ENCODE peak calls at places on chromosomes 1 and 21, in nine cellular contexts. One of them, this sample, is unnamed.

GRCh38 chr1:115133440-115133839 is 44.1 kb upstream of the TSPAN2 start:
- DNase-seq in left lung: no peak
- DNase-seq in left ventricle myocardium inferior: no peak
- DNase-seq in H9: no peak
- DNase-seq in colonic mucosa: no peak
- DNase-seq in heart right ventricle: no peak
- DNase-seq in PC-3: peak; percentile 52
- DNase-seq in CD4-positive, alpha-beta memory T cell: no peak
- DNase-seq in stomach: no peak
- DNase-seq in this sample: no peak

GRCh38 chr1:15764269-15764764 is 5.7 kb downstream of the FBLIM1 start:
- DNase-seq in left lung: no peak
- DNase-seq in left ventricle myocardium inferior: no peak
- DNase-seq in H9: no peak
- DNase-seq in colonic mucosa: peak; percentile 93
- DNase-seq in heart right ventricle: no peak
- DNase-seq in PC-3: no peak
- DNase-seq in CD4-positive, alpha-beta memory T cell: no peak
- DNase-seq in stomach: peak; percentile 58
- DNase-seq in this sample: no peak

GRCh38 chr1:14943516-14943851 is 210.1 kb upstream of the TMEM51 start:
- DNase-seq in left lung: no peak
- DNase-seq in left ventricle myocardium inferior: no peak
- DNase-seq in H9: no peak
- DNase-seq in colonic mucosa: no peak
- DNase-seq in heart right ventricle: no peak
- DNase-seq in PC-3: no peak
- DNase-seq in CD4-positive, alpha-beta memory T cell: no peak
- DNase-seq in stomach: no peak
- DNase-seq in this sample: no peak

GRCh38 chr1:1182491-1183220 is 9.0 kb downstream of the TTLL10 start:
- DNase-seq in left lung: peak; percentile 68
- DNase-seq in left ventricle myocardium inferior: peak; percentile 14
- DNase-seq in H9: peak; percentile 30
- DNase-seq in colonic mucosa: no peak
- DNase-seq in heart right ventricle: peak; percentile 35
- DNase-seq in PC-3: no peak
- DNase-seq in CD4-positive, alpha-beta memory T cell: no peak
- DNase-seq in stomach: no peak
- DNase-seq in this sample: peak; percentile 1

GRCh38 chr1:68045511-68046180 is 4.8 kb downstream of the DIRAS3 start:
- DNase-seq in left lung: no peak
- DNase-seq in left ventricle myocardium inferior: no peak
- DNase-seq in H9: no peak
- DNase-seq in colonic mucosa: no peak
- DNase-seq in heart right ventricle: no peak
- DNase-seq in PC-3: no peak
- DNase-seq in CD4-positive, alpha-beta memory T cell: no peak
- DNase-seq in stomach: no peak
- DNase-seq in this sample: no peak

GRCh38 chr1:53348491-53349368 is 20.9 kb upstream of the LRP8 start:
- DNase-seq in left lung: no peak
- DNase-seq in left ventricle myocardium inferior: no peak
- DNase-seq in H9: peak; percentile 27
- DNase-seq in colonic mucosa: peak; percentile 7
- DNase-seq in heart right ventricle: no peak
- DNase-seq in PC-3: no peak
- DNase-seq in CD4-positive, alpha-beta memory T cell: no peak
- DNase-seq in stomach: peak; percentile 8
- DNase-seq in this sample: no peak

GRCh38 chr1:184387871-184388670 is 1.2 kb downstream of the C1orf21 start:
- DNase-seq in left lung: peak; percentile 84
- DNase-seq in left ventricle myocardium inferior: peak; percentile 49
- DNase-seq in H9: no peak
- DNase-seq in colonic mucosa: peak; percentile 63
- DNase-seq in heart right ventricle: peak; percentile 53
- DNase-seq in PC-3: peak; percentile 65
- DNase-seq in CD4-positive, alpha-beta memory T cell: no peak
- DNase-seq in stomach: peak; percentile 38
- DNase-seq in this sample: no peak

GRCh38 chr1:109531826-109532364 is 7.8 kb upstream of the GPR61 start:
- DNase-seq in left lung: no peak
- DNase-seq in left ventricle myocardium inferior: no peak
- DNase-seq in H9: no peak
- DNase-seq in colonic mucosa: no peak
- DNase-seq in heart right ventricle: no peak
- DNase-seq in PC-3: no peak
- DNase-seq in CD4-positive, alpha-beta memory T cell: no peak
- DNase-seq in stomach: no peak
- DNase-seq in this sample: no peak

GRCh38 chr1:38013027-38013588 is 574 bp downstream of the UTP11 start:
- DNase-seq in left lung: no peak
- DNase-seq in left ventricle myocardium inferior: no peak
- DNase-seq in H9: no peak
- DNase-seq in colonic mucosa: no peak
- DNase-seq in heart right ventricle: no peak
- DNase-seq in PC-3: peak; percentile 45
- DNase-seq in CD4-positive, alpha-beta memory T cell: no peak
- DNase-seq in stomach: no peak
- DNase-seq in this sample: no peak

GRCh38 chr1:41389009-41389408 is 27.8 kb downstream of the FOXO6 start:
- DNase-seq in left lung: no peak
- DNase-seq in left ventricle myocardium inferior: no peak
- DNase-seq in H9: no peak
- DNase-seq in colonic mucosa: no peak
- DNase-seq in heart right ventricle: no peak
- DNase-seq in PC-3: no peak
- DNase-seq in CD4-positive, alpha-beta memory T cell: no peak
- DNase-seq in stomach: no peak
- DNase-seq in this sample: no peak

GRCh38 chr21:25296239-25296638 is 311.0 kb downstream of the MRPL39 start:
- DNase-seq in left lung: no peak
- DNase-seq in left ventricle myocardium inferior: no peak
- DNase-seq in H9: no peak
- DNase-seq in colonic mucosa: no peak
- DNase-seq in heart right ventricle: no peak
- DNase-seq in PC-3: no peak
- DNase-seq in CD4-positive, alpha-beta memory T cell: no peak
- DNase-seq in stomach: no peak
- DNase-seq in this sample: no peak

GRCh38 chr1:5939268-5940060 is 52.8 kb downstream of the NPHP4 start:
- DNase-seq in left lung: no peak
- DNase-seq in left ventricle myocardium inferior: no peak
- DNase-seq in H9: peak; percentile 23
- DNase-seq in colonic mucosa: no peak
- DNase-seq in heart right ventricle: no peak
- DNase-seq in PC-3: no peak
- DNase-seq in CD4-positive, alpha-beta memory T cell: no peak
- DNase-seq in stomach: peak; percentile 22
- DNase-seq in this sample: no peak

GRCh38 chr1:240000634-240001033 is 91.0 kb upstream of the FMN2 start:
- DNase-seq in left lung: no peak
- DNase-seq in left ventricle myocardium inferior: no peak
- DNase-seq in H9: no peak
- DNase-seq in colonic mucosa: no peak
- DNase-seq in heart right ventricle: no peak
- DNase-seq in PC-3: peak; percentile 93
- DNase-seq in CD4-positive, alpha-beta memory T cell: no peak
- DNase-seq in stomach: no peak
- DNase-seq in this sample: no peak

GRCh38 chr1:41698916-41699860 is 214.7 kb upstream of the EDN2 start:
- DNase-seq in left lung: no peak
- DNase-seq in left ventricle myocardium inferior: no peak
- DNase-seq in H9: no peak
- DNase-seq in colonic mucosa: no peak
- DNase-seq in heart right ventricle: no peak
- DNase-seq in PC-3: no peak
- DNase-seq in CD4-positive, alpha-beta memory T cell: no peak
- DNase-seq in stomach: no peak
- DNase-seq in this sample: peak; percentile 19

GRCh38 chr1:163922743-163923186 is 601.0 kb downstream of the NUF2 start:
- DNase-seq in left lung: no peak
- DNase-seq in left ventricle myocardium inferior: no peak
- DNase-seq in H9: no peak
- DNase-seq in colonic mucosa: no peak
- DNase-seq in heart right ventricle: no peak
- DNase-seq in PC-3: no peak
- DNase-seq in CD4-positive, alpha-beta memory T cell: no peak
- DNase-seq in stomach: no peak
- DNase-seq in this sample: no peak

GRCh38 chr1:202106340-202107284 is 16.1 kb upstream of the GPR37L1 start:
- DNase-seq in left lung: peak; percentile 85
- DNase-seq in left ventricle myocardium inferior: no peak
- DNase-seq in H9: no peak
- DNase-seq in colonic mucosa: peak; percentile 94
- DNase-seq in heart right ventricle: no peak
- DNase-seq in PC-3: peak; percentile 48
- DNase-seq in CD4-positive, alpha-beta memory T cell: no peak
- DNase-seq in stomach: peak; percentile 88
- DNase-seq in this sample: no peak

GRCh38 chr1:220028496-220028895 is 17.8 kb downstream of the EPRS1 start:
- DNase-seq in left lung: no peak
- DNase-seq in left ventricle myocardium inferior: no peak
- DNase-seq in H9: no peak
- DNase-seq in colonic mucosa: no peak
- DNase-seq in heart right ventricle: no peak
- DNase-seq in PC-3: no peak
- DNase-seq in CD4-positive, alpha-beta memory T cell: no peak
- DNase-seq in stomach: no peak
- DNase-seq in this sample: no peak

GRCh38 chr1:19071674-19072281 is 115.3 kb upstream of the IFFO2 start:
- DNase-seq in left lung: no peak
- DNase-seq in left ventricle myocardium inferior: no peak
- DNase-seq in H9: no peak
- DNase-seq in colonic mucosa: peak; percentile 63
- DNase-seq in heart right ventricle: no peak
- DNase-seq in PC-3: no peak
- DNase-seq in CD4-positive, alpha-beta memory T cell: no peak
- DNase-seq in stomach: no peak
- DNase-seq in this sample: no peak

GRCh38 chr1:203273206-203273868 is 32.0 kb upstream of the BTG2 start:
- DNase-seq in left lung: peak; percentile 98
- DNase-seq in left ventricle myocardium inferior: peak; percentile 85
- DNase-seq in H9: peak; percentile 85
- DNase-seq in colonic mucosa: peak; percentile 93
- DNase-seq in heart right ventricle: peak; percentile 88
- DNase-seq in PC-3: peak; percentile 98
- DNase-seq in CD4-positive, alpha-beta memory T cell: peak; percentile 90
- DNase-seq in stomach: peak; percentile 95
- DNase-seq in this sample: peak; percentile 85

GRCh38 chr1:203276408-203276807 is 28.9 kb upstream of the BTG2 start:
- DNase-seq in left lung: no peak
- DNase-seq in left ventricle myocardium inferior: no peak
- DNase-seq in H9: no peak
- DNase-seq in colonic mucosa: no peak
- DNase-seq in heart right ventricle: no peak
- DNase-seq in PC-3: no peak
- DNase-seq in CD4-positive, alpha-beta memory T cell: no peak
- DNase-seq in stomach: no peak
- DNase-seq in this sample: no peak

GRCh38 chr1:203273869-203274602 is 31.3 kb upstream of the BTG2 start:
- DNase-seq in left lung: peak; percentile 92
- DNase-seq in left ventricle myocardium inferior: peak; percentile 62
- DNase-seq in H9: no peak
- DNase-seq in colonic mucosa: peak; percentile 52
- DNase-seq in heart right ventricle: peak; percentile 48
- DNase-seq in PC-3: no peak
- DNase-seq in CD4-positive, alpha-beta memory T cell: no peak
- DNase-seq in stomach: peak; percentile 54
- DNase-seq in this sample: peak; percentile 45

GRCh38 chr1:203275656-203276272 is 29.6 kb upstream of the BTG2 start:
- DNase-seq in left lung: no peak
- DNase-seq in left ventricle myocardium inferior: no peak
- DNase-seq in H9: no peak
- DNase-seq in colonic mucosa: no peak
- DNase-seq in heart right ventricle: no peak
- DNase-seq in PC-3: no peak
- DNase-seq in CD4-positive, alpha-beta memory T cell: no peak
- DNase-seq in stomach: no peak
- DNase-seq in this sample: no peak

GRCh38 chr1:203274603-203275381 is 30.5 kb upstream of the BTG2 start:
- DNase-seq in left lung: no peak
- DNase-seq in left ventricle myocardium inferior: no peak
- DNase-seq in H9: no peak
- DNase-seq in colonic mucosa: peak; percentile 28
- DNase-seq in heart right ventricle: no peak
- DNase-seq in PC-3: no peak
- DNase-seq in CD4-positive, alpha-beta memory T cell: no peak
- DNase-seq in stomach: no peak
- DNase-seq in this sample: no peak
- H3K4me1 ChIP-seq in left lung: peaks cover 9% of the 10 kb centered on the region
- H3K4me1 ChIP-seq in left ventricle myocardium inferior: peaks cover 86% of the 10 kb centered on the region
- H3K4me1 ChIP-seq in H9: no peaks in the 10 kb centered on the region
- H3K4me1 ChIP-seq in colonic mucosa: peaks cover 3% of the 10 kb centered on the region
- H3K4me1 ChIP-seq in heart right ventricle: peaks cover 85% of the 10 kb centered on the region
- H3K4me1 ChIP-seq in PC-3: peaks cover 15% of the 10 kb centered on the region
- H3K4me1 ChIP-seq in CD4-positive, alpha-beta memory T cell: peaks cover 59% of the 10 kb centered on the region
- H3K4me1 ChIP-seq in stomach: peaks cover 77% of the 10 kb centered on the region
- H3K4me1 ChIP-seq in this sample: peaks cover 58% of the 10 kb centered on the region

GRCh38 chr1:36085686-36086526 is 2.0 kb downstream of the TEKT2 start:
- DNase-seq in left lung: peak; percentile 54
- DNase-seq in left ventricle myocardium inferior: no peak
- DNase-seq in H9: no peak
- DNase-seq in colonic mucosa: no peak
- DNase-seq in heart right ventricle: no peak
- DNase-seq in PC-3: no peak
- DNase-seq in CD4-positive, alpha-beta memory T cell: no peak
- DNase-seq in stomach: peak; percentile 18
- DNase-seq in this sample: no peak
- H3K4me1 ChIP-seq in left lung: peaks cover 4% of the 10 kb centered on the region
- H3K4me1 ChIP-seq in left ventricle myocardium inferior: peaks cover 39% of the 10 kb centered on the region
- H3K4me1 ChIP-seq in H9: no peaks in the 10 kb centered on the region
- H3K4me1 ChIP-seq in colonic mucosa: no peaks in the 10 kb centered on the region
- H3K4me1 ChIP-seq in heart right ventricle: peaks cover 35% of the 10 kb centered on the region
- H3K4me1 ChIP-seq in PC-3: peaks cover 13% of the 10 kb centered on the region
- H3K4me1 ChIP-seq in CD4-positive, alpha-beta memory T cell: peaks cover 18% of the 10 kb centered on the region
- H3K4me1 ChIP-seq in stomach: peaks cover 40% of the 10 kb centered on the region
- H3K4me1 ChIP-seq in this sample: peaks cover 28% of the 10 kb centered on the region

DNA sequence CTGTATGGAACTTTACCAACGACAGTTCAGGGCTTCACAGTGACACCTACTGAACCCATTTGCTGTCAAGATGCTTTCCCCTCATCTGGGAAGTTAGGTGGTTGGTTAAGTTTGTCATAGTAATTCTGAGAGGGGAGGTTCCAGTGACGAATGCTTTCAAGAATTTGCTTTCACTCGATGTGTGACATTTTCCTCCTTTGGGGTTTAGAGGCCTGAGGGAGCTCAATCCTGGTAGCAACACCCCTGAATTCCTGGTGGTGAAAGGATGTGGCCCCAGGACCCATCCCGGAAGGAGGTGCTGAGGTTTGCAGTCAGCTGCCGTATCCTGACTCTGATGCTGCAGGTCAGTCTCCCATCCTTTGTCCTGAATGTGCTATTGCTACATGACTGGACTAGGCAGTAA is 2.8 kb downstream of the PIGV start:
- DNase-seq in left lung: no peak
- DNase-seq in left ventricle myocardium inferior: no peak
- DNase-seq in H9: no peak
- DNase-seq in colonic mucosa: no peak
- DNase-seq in heart right ventricle: no peak
- DNase-seq in PC-3: no peak
- DNase-seq in CD4-positive, alpha-beta memory T cell: no peak
- DNase-seq in stomach: no peak
- DNase-seq in this sample: no peak
- H3K4me1 ChIP-seq in left lung: peaks cover 18% of the 10 kb centered on the region
- H3K4me1 ChIP-seq in left ventricle myocardium inferior: peaks cover 64% of the 10 kb centered on the region
- H3K4me1 ChIP-seq in H9: peaks cover 3% of the 10 kb centered on the region
- H3K4me1 ChIP-seq in colonic mucosa: peaks cover 9% of the 10 kb centered on the region
- H3K4me1 ChIP-seq in heart right ventricle: peaks cover 57% of the 10 kb centered on the region
- H3K4me1 ChIP-seq in PC-3: peaks cover 36% of the 10 kb centered on the region
- H3K4me1 ChIP-seq in CD4-positive, alpha-beta memory T cell: peaks cover 53% of the 10 kb centered on the region
- H3K4me1 ChIP-seq in stomach: peaks cover 50% of the 10 kb centered on the region
- H3K4me1 ChIP-seq in this sample: peaks cover 47% of the 10 kb centered on the region

GRCh38 chr1:89939059-89939570 is 55.8 kb upstream of the ZNF326 start:
- DNase-seq in left lung: no peak
- DNase-seq in left ventricle myocardium inferior: no peak
- DNase-seq in H9: no peak
- DNase-seq in colonic mucosa: no peak
- DNase-seq in heart right ventricle: no peak
- DNase-seq in PC-3: no peak
- DNase-seq in CD4-positive, alpha-beta memory T cell: no peak
- DNase-seq in stomach: no peak
- DNase-seq in this sample: no peak
- H3K4me1 ChIP-seq in left lung: no peaks in the 10 kb centered on the region
- H3K4me1 ChIP-seq in left ventricle myocardium inferior: peaks cover 26% of the 10 kb centered on the region
- H3K4me1 ChIP-seq in H9: peaks cover 5% of the 10 kb centered on the region
- H3K4me1 ChIP-seq in colonic mucosa: peaks cover 3% of the 10 kb centered on the region
- H3K4me1 ChIP-seq in heart right ventricle: peaks cover 8% of the 10 kb centered on the region
- H3K4me1 ChIP-seq in PC-3: peaks cover 24% of the 10 kb centered on the region
- H3K4me1 ChIP-seq in CD4-positive, alpha-beta memory T cell: no peaks in the 10 kb centered on the region
- H3K4me1 ChIP-seq in stomach: peaks cover 17% of the 10 kb centered on the region
- H3K4me1 ChIP-seq in this sample: no peaks in the 10 kb centered on the region

This sample was measured in CD4-positive, CD25-positive, alpha-beta regulatory T cell.